ENCODE peak calls at places on chromosomes 3 and 15, in seven cellular contexts. H is CD4-positive, alpha-beta T cell; R is AG09309; B is neural crest cell; X is foreskin keratinocyte; G is BE2C; K is progenitor cell of endocrine pancreas. E is an unnamed sample.

GRCh38 chr15:92899910-92900711 is at the start of gene CHD2:
- DNase-seq in B (peak), K (peak), G (peak), R (peak), X (peak), H (peak), E (peak)

GRCh38 chr3:29240248-29240647 is 40.6 kb upstream of the RBMS3 start:
- DNase-seq in H (no peak), X (peak), G (no peak), R (no peak), B (no peak), K (no peak), E (no peak)

GRCh38 chr15:41564286-41564959 is 5.4 kb downstream of the TYRO3 start:
- DNase-seq in R (no peak), G (peak), K (no peak), X (no peak), H (no peak), B (peak), E (peak)

GRCh38 chr15:31347067-31347975 is 20.7 kb downstream of the KLF13 start:
- DNase-seq in R (no peak), H (peak), G (no peak), B (no peak), K (no peak), X (no peak), E (no peak)

GRCh38 chr15:78306176-78306774 is 6.9 kb upstream of the SKIC8 start:
- DNase-seq in K (no peak), R (no peak), X (no peak), H (no peak), B (no peak), G (no peak), E (no peak)

GRCh38 chr15:92117301-92117731 is 263.8 kb downstream of the SLCO3A1 start:
- DNase-seq in X (no peak), K (no peak), H (no peak), G (no peak), B (no peak), R (peak), E (no peak)

GRCh38 chr3:16183601-16184270 is 9.3 kb downstream of the GALNT15 start:
- DNase-seq in X (no peak), H (no peak), K (no peak), G (no peak), B (no peak), R (peak), E (no peak)

GRCh38 chr3:61926913-61927312 is 365.5 kb downstream of the PTPRG start:
- DNase-seq in G (no peak), B (no peak), K (no peak), X (peak), R (no peak), H (no peak), E (no peak)

GRCh38 chr3:108017587-108017986 is 73.2 kb downstream of the CD47 start:
- DNase-seq in K (no peak), H (no peak), B (no peak), X (no peak), R (no peak), G (no peak), E (no peak)

GRCh38 chr3:188749010-188749617 is 422.7 kb upstream of the TPRG1 start:
- DNase-seq in K (no peak), B (peak), H (peak), R (no peak), G (peak), X (no peak), E (no peak)

GRCh38 chr3:18069564-18069963 is 327.1 kb upstream of the TBC1D5 start:
- DNase-seq in B (no peak), H (no peak), X (peak), R (no peak), G (no peak), K (no peak), E (no peak)

GRCh38 chr3:82031576-82031975 is 270.1 kb upstream of the GBE1 start:
- DNase-seq in X (no peak), G (no peak), H (no peak), R (no peak), K (no peak), B (no peak), E (no peak)

GRCh38 chr3:16311960-16312451 is 47.0 kb downstream of the OXNAD1 start:
- DNase-seq in X (no peak), B (no peak), R (no peak), H (peak), G (no peak), K (no peak), E (no peak)

GRCh38 chr3:133703915-133704314 is 42.2 kb upstream of the TOPBP1 start:
- DNase-seq in G (no peak), X (no peak), R (no peak), B (no peak), K (no peak), H (no peak), E (no peak)

GRCh38 chr3:31960793-31961431 is 20.1 kb downstream of the OSBPL10 start:
- DNase-seq in B (no peak), X (no peak), K (no peak), G (no peak), H (no peak), R (no peak), E (no peak)

GRCh38 chr15:80706161-80706560 is 11.1 kb downstream of the ABHD17C start:
- DNase-seq in B (no peak), H (no peak), X (no peak), G (no peak), K (no peak), R (no peak), E (no peak)

GRCh38 chr3:123419850-123420292 is 29.0 kb downstream of the ADCY5 start:
- DNase-seq in B (no peak), X (no peak), G (no peak), R (no peak), H (no peak), K (no peak), E (no peak)

GRCh38 chr3:173502983-173503568 is 105.5 kb downstream of the NLGN1 start:
- DNase-seq in X (no peak), G (no peak), R (peak), H (no peak), B (no peak), K (no peak), E (no peak)

GRCh38 chr15:98728811-98729160 is 80.4 kb downstream of the IGF1R start:
- DNase-seq in H (no peak), K (no peak), B (no peak), R (no peak), X (no peak), G (no peak), E (no peak)

DNA sequence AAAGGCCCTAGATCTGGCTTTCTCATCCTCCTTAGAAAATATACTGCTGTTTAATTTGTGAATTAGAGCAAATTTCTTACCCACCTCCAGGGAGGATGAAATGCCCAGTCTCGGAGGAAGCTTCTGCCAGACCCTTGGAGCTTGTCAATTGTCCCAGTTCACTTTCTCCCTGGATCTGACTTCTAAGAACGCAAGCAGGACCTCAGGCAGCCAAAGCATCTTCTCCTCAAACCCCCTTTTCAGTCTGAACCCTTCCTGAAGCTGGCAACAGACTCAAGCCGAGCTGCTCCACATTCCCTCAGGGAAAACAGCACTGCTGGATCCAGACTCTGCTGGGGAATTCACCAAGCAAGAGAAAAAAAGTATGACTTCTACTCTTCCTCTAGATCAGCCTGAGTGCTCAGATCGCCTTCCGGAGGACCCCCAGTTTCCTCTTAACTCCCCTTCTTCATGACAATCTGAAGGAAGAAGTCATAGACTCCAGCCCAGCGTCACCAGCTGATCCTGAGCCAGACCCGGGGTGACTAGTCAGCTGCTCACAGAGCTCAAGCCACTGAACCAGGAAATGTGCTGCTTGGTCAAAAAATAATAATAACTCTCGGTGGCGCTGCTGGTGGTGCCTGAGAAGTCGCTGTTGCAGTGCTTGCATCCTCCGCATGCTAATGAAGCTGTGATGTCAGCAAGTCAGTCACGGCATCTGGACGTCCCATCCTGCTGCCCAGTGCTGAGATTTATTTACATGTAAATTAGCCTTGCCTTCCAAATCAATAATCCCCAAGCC is at the start of gene PRICKLE2:
- DNase-seq in B (peak), H (no peak), G (peak), K (peak), X (no peak), R (peak), E (peak)
- TF ChIP-seq CTCF in B (peak), H (no peak), G (peak), K (peak), X (peak), R (peak), E (no peak)

DNA sequence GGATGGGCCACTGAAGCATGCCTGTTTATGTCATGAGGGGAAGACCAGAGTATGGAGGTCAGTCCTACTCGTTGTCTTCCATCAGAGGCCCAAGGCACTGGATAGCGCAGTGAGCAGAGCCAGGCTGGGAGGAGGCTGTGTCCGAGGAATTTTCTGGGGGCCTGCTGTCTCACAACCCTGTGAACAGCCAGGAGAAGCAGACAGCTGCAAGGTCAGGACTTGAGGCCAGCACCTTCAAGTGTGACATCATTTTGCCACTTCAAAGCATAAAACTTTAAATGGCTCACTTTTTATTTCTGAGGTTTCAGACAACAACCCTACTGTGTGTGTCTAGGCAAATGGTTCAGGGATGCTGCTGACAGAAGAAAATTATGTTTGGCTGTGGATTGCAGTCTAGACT is 47.2 kb downstream of the TMED3 start:
- DNase-seq in H (no peak), R (no peak), G (no peak), K (no peak), B (no peak), X (no peak), E (no peak)
- TF ChIP-seq CTCF in H (no peak), R (no peak), G (no peak), K (no peak), B (no peak), X (no peak), E (no peak)

DNA sequence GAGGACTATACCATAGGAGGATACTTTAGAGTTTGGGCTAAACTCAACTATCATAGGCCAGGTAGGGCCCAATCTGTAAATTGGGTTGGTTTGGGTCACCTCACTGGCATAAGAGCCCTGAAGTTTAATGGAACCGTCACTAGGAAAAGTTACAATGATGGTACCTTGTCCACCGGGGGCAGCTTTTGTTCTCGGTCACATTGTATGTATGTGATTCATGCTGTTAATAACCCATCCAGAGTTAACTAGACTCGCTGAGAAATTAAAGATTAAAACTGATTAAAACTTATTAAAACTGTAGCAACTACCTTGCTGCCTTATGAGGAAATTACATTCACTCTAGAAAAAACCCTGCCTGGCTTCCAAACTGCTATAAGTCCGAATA is 145.1 kb upstream of the TMCO5A start:
- DNase-seq in B (no peak), G (no peak), R (no peak), K (no peak), H (no peak), X (no peak), E (no peak)
- TF ChIP-seq CTCF in B (no peak), G (peak), R (no peak), K (no peak), H (no peak), X (no peak), E (no peak)

DNA sequence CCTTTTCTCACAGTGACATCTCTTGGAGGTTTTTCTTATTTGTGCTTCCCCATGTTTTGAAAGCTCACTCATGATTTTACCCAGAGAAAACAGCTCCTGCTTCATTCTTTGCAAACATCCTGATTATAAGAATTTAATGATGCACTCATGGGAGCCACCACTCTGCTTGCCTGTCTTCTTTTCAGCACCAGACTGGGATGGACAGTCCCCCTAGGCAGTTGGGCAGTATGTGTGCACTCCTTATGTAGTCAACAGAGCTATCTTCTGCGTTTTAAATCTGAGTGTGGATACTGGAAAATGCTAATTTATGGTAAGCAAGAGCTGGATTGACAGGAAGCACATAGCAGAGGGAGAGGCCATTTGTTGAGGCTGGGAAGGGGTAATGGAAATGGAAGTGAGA is 276.1 kb downstream of the AGBL1 start:
- DNase-seq in G (no peak), X (no peak), B (no peak), H (no peak), R (no peak), K (no peak), E (no peak)
- TF ChIP-seq CTCF in G (no peak), X (no peak), B (no peak), H (no peak), R (no peak), K (no peak), E (no peak)

DNA sequence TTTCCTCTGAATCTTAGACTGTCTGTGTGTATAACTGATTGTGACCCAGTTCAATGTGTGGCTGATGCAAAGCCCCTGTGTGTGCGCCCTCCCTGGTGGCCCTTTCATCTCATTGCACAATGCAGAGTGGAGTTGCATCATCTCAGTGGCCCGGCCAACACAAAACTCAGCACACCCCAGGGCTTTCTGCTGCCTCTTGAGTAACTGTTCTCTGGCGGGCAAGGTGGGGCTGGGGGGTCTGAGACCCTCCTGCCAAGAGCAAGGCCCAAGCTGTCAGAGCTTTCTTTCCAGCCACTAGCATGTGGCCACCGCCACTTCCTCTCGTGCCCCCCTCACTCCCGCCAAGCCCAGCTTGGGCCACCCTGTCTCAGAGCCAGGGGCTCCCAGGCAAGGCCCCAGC is 80.7 kb upstream of the ALDH1L1 start:
- DNase-seq in K (no peak), X (no peak), R (peak), H (no peak), B (peak), G (no peak), E (peak)
- TF ChIP-seq CTCF in K (peak), X (no peak), R (no peak), H (no peak), B (no peak), G (no peak), E (no peak)

GRCh38 chr3:24590344-24590880 is 95.8 kb upstream of the THRB start:
- DNase-seq in R (no peak), G (no peak), X (no peak), H (no peak), B (no peak), K (no peak), E (no peak)

GRCh38 chr3:24591661-24592555 is 97.3 kb upstream of the THRB start:
- DNase-seq in H (no peak), X (peak), G (no peak), R (peak), B (no peak), K (no peak), E (no peak)

GRCh38 chr3:24598691-24599090 is 104.0 kb upstream of the THRB start:
- DNase-seq in K (no peak), R (no peak), H (no peak), X (peak), B (no peak), G (no peak), E (no peak)

GRCh38 chr3:24596626-24597025 is 102.0 kb upstream of the THRB start:
- DNase-seq in H (no peak), B (no peak), K (no peak), R (no peak), X (no peak), G (no peak), E (no peak)

GRCh38 chr3:24595801-24596200 is 101.2 kb upstream of the THRB start:
- DNase-seq in H (no peak), K (no peak), B (no peak), X (no peak), R (peak), G (no peak), E (no peak)
- TF ChIP-seq CTCF in H (no peak), K (no peak), B (no peak), X (no peak), R (no peak), G (no peak), E (no peak)

E was measured in glutamatergic neuron.